ENCODE peak calls at places on chromosomes 16 and 17, in five cellular contexts. One of them, this sample, is unnamed.

GRCh38 chr16:82082543-82083244 is 47.6 kb downstream of the HSD17B2 start:
- DNase-seq in Right ventricle myocardium inferior: no peak
- DNase-seq in caudate nucleus: no peak
- DNase-seq in ascending aorta: no peak
- DNase-seq in GM04504: no peak
- DNase-seq in this sample: no peak

GRCh38 chr17:36755586-36755985 is 154.2 kb downstream of the MRM1 start:
- DNase-seq in Right ventricle myocardium inferior: no peak
- DNase-seq in caudate nucleus: no peak
- DNase-seq in ascending aorta: no peak
- DNase-seq in GM04504: no peak
- DNase-seq in this sample: no peak

GRCh38 chr17:29645516-29646051 is 22.9 kb upstream of the CORO6 start:
- DNase-seq in Right ventricle myocardium inferior: peak
- DNase-seq in caudate nucleus: no peak
- DNase-seq in ascending aorta: peak
- DNase-seq in GM04504: peak
- DNase-seq in this sample: peak

GRCh38 chr17:74639704-74640142 is 16.2 kb upstream of the CD300E start:
- DNase-seq in Right ventricle myocardium inferior: no peak
- DNase-seq in caudate nucleus: no peak
- DNase-seq in ascending aorta: no peak
- DNase-seq in GM04504: no peak
- DNase-seq in this sample: no peak

GRCh38 chr16:31532120-31532519 is 4.4 kb downstream of the AHSP start:
- DNase-seq in Right ventricle myocardium inferior: no peak
- DNase-seq in caudate nucleus: no peak
- DNase-seq in ascending aorta: no peak
- DNase-seq in GM04504: no peak
- DNase-seq in this sample: no peak

GRCh38 chr17:12395733-12396354 is 269.8 kb upstream of the MYOCD start:
- DNase-seq in Right ventricle myocardium inferior: no peak
- DNase-seq in caudate nucleus: no peak
- DNase-seq in ascending aorta: no peak
- DNase-seq in GM04504: no peak
- DNase-seq in this sample: no peak

GRCh38 chr17:10151667-10152496 is 46.5 kb downstream of the GAS7 start:
- DNase-seq in Right ventricle myocardium inferior: no peak
- DNase-seq in caudate nucleus: peak
- DNase-seq in ascending aorta: no peak
- DNase-seq in GM04504: no peak
- DNase-seq in this sample: no peak

GRCh38 chr16:54240180-54241125 is 46.1 kb downstream of the IRX3 start:
- DNase-seq in Right ventricle myocardium inferior: peak
- DNase-seq in caudate nucleus: no peak
- DNase-seq in ascending aorta: no peak
- DNase-seq in GM04504: no peak
- DNase-seq in this sample: no peak

GRCh38 chr16:88366032-88366703 is 16.6 kb upstream of the ZNF469 start:
- DNase-seq in Right ventricle myocardium inferior: no peak
- DNase-seq in caudate nucleus: no peak
- DNase-seq in ascending aorta: no peak
- DNase-seq in GM04504: no peak
- DNase-seq in this sample: no peak

GRCh38 chr17:83036193-83036592 is 43.2 kb upstream of the METRNL start:
- DNase-seq in Right ventricle myocardium inferior: no peak
- DNase-seq in caudate nucleus: no peak
- DNase-seq in ascending aorta: no peak
- DNase-seq in GM04504: no peak
- DNase-seq in this sample: no peak

GRCh38 chr16:57801098-57801855 is 1.0 kb downstream of the KIFC3 start:
- DNase-seq in Right ventricle myocardium inferior: no peak
- DNase-seq in caudate nucleus: no peak
- DNase-seq in ascending aorta: no peak
- DNase-seq in GM04504: no peak
- DNase-seq in this sample: no peak

GRCh38 chr16:14354561-14355351 is 275.3 kb downstream of the PARN start:
- DNase-seq in Right ventricle myocardium inferior: no peak
- DNase-seq in caudate nucleus: no peak
- DNase-seq in ascending aorta: no peak
- DNase-seq in GM04504: no peak
- DNase-seq in this sample: no peak

GRCh38 chr17:16931318-16932060 is 40.4 kb downstream of the TNFRSF13B start:
- DNase-seq in Right ventricle myocardium inferior: no peak
- DNase-seq in caudate nucleus: no peak
- DNase-seq in ascending aorta: no peak
- DNase-seq in GM04504: no peak
- DNase-seq in this sample: no peak

GRCh38 chr17:46736100-46736499 is 82.4 kb downstream of the WNT3 start:
- DNase-seq in Right ventricle myocardium inferior: no peak
- DNase-seq in caudate nucleus: no peak
- DNase-seq in ascending aorta: no peak
- DNase-seq in GM04504: no peak
- DNase-seq in this sample: no peak

GRCh38 chr17:9940826-9941225 is 35.8 kb upstream of the RCVRN start:
- DNase-seq in Right ventricle myocardium inferior: no peak
- DNase-seq in caudate nucleus: no peak
- DNase-seq in ascending aorta: no peak
- DNase-seq in GM04504: no peak
- DNase-seq in this sample: no peak

GRCh38 chr16:66925322-66925840 is at the start of gene RRAD:
- DNase-seq in Right ventricle myocardium inferior: peak
- DNase-seq in caudate nucleus: no peak
- DNase-seq in ascending aorta: peak
- DNase-seq in GM04504: no peak
- DNase-seq in this sample: no peak

GRCh38 chr16:88969361-88969831 is 7.6 kb downstream of the CBFA2T3 start:
- DNase-seq in Right ventricle myocardium inferior: peak
- DNase-seq in caudate nucleus: no peak
- DNase-seq in ascending aorta: no peak
- DNase-seq in GM04504: no peak
- DNase-seq in this sample: no peak